ENCODE peak calls at places on chromosome 17, in six cellular contexts. One of them, this sample, is unnamed.

GRCh38 chr17:40963838-40964237 is 2.9 kb downstream of the KRT39 start:
- DNase-seq in mesendoderm: peak; percentile 16
- DNase-seq in H9: no peak
- DNase-seq in neuronal stem cell: no peak
- DNase-seq in H1: no peak
- DNase-seq in mesenchymal stem cell: peak; percentile 20
- DNase-seq in this sample: no peak

GRCh38 chr17:31115168-31115567 is 20.4 kb downstream of the NF1 start:
- DNase-seq in mesendoderm: no peak
- DNase-seq in H9: no peak
- DNase-seq in neuronal stem cell: no peak
- DNase-seq in H1: no peak
- DNase-seq in mesenchymal stem cell: peak; percentile 9
- DNase-seq in this sample: no peak

GRCh38 chr17:20278805-20279204 is 188.5 kb downstream of the LGALS9B start:
- DNase-seq in mesendoderm: peak; percentile 25
- DNase-seq in H9: no peak
- DNase-seq in neuronal stem cell: no peak
- DNase-seq in H1: no peak
- DNase-seq in mesenchymal stem cell: no peak
- DNase-seq in this sample: no peak

GRCh38 chr17:81961087-81961514 is at the start of gene NOTUM:
- DNase-seq in mesendoderm: peak; percentile 75
- DNase-seq in H9: no peak
- DNase-seq in neuronal stem cell: no peak
- DNase-seq in H1: peak; percentile 70
- DNase-seq in mesenchymal stem cell: peak; percentile 50
- DNase-seq in this sample: peak; percentile 12

GRCh38 chr17:45646288-45646988 is 137.7 kb upstream of the CRHR1 start:
- DNase-seq in mesendoderm: no peak
- DNase-seq in H9: peak; percentile 30
- DNase-seq in neuronal stem cell: no peak
- DNase-seq in H1: no peak
- DNase-seq in mesenchymal stem cell: no peak
- DNase-seq in this sample: no peak

GRCh38 chr17:31095239-31096105 is 695 bp downstream of the NF1 start:
- DNase-seq in mesendoderm: peak; percentile 89
- DNase-seq in H9: peak; percentile 94
- DNase-seq in neuronal stem cell: peak; percentile 69
- DNase-seq in H1: peak; percentile 88
- DNase-seq in mesenchymal stem cell: peak; percentile 74
- DNase-seq in this sample: peak; percentile 47

GRCh38 chr17:13522749-13523148 is 79.0 kb downstream of the HS3ST3A1 start:
- DNase-seq in mesendoderm: no peak
- DNase-seq in H9: no peak
- DNase-seq in neuronal stem cell: no peak
- DNase-seq in H1: no peak
- DNase-seq in mesenchymal stem cell: no peak
- DNase-seq in this sample: no peak

GRCh38 chr17:74259667-74260524 is 14.1 kb upstream of the DNAI2 start:
- DNase-seq in mesendoderm: peak; percentile 37
- DNase-seq in H9: peak; percentile 63
- DNase-seq in neuronal stem cell: no peak
- DNase-seq in H1: peak; percentile 56
- DNase-seq in mesenchymal stem cell: no peak
- DNase-seq in this sample: no peak

GRCh38 chr17:37259030-37259735 is 116.6 kb upstream of the C17orf78 start:
- DNase-seq in mesendoderm: no peak
- DNase-seq in H9: no peak
- DNase-seq in neuronal stem cell: no peak
- DNase-seq in H1: no peak
- DNase-seq in mesenchymal stem cell: peak; percentile 6
- DNase-seq in this sample: peak; percentile 76

GRCh38 chr17:40705567-40705966 is 2.0 kb upstream of the KRT24 start:
- DNase-seq in mesendoderm: no peak
- DNase-seq in H9: no peak
- DNase-seq in neuronal stem cell: no peak
- DNase-seq in H1: no peak
- DNase-seq in mesenchymal stem cell: no peak
- DNase-seq in this sample: no peak

GRCh38 chr17:27230996-27231395 is 62.9 kb upstream of the WSB1 start:
- DNase-seq in mesendoderm: no peak
- DNase-seq in H9: no peak
- DNase-seq in neuronal stem cell: no peak
- DNase-seq in H1: no peak
- DNase-seq in mesenchymal stem cell: no peak
- DNase-seq in this sample: no peak

GRCh38 chr17:41308918-41309359 is at the start of gene KRTAP16-1:
- DNase-seq in mesendoderm: no peak
- DNase-seq in H9: no peak
- DNase-seq in neuronal stem cell: no peak
- DNase-seq in H1: no peak
- DNase-seq in mesenchymal stem cell: no peak
- DNase-seq in this sample: no peak

GRCh38 chr17:82686366-82687324 is 11.9 kb downstream of the RAB40B start:
- DNase-seq in mesendoderm: no peak
- DNase-seq in H9: no peak
- DNase-seq in neuronal stem cell: no peak
- DNase-seq in H1: no peak
- DNase-seq in mesenchymal stem cell: no peak
- DNase-seq in this sample: no peak

GRCh38 chr17:47119746-47120520 is 69.2 kb downstream of the CDC27 start:
- DNase-seq in mesendoderm: peak; percentile 14
- DNase-seq in H9: no peak
- DNase-seq in neuronal stem cell: no peak
- DNase-seq in H1: no peak
- DNase-seq in mesenchymal stem cell: peak; percentile 54
- DNase-seq in this sample: peak; percentile 76

GRCh38 chr17:73184133-73184993 is 8.5 kb upstream of the COG1 start:
- DNase-seq in mesendoderm: no peak
- DNase-seq in H9: no peak
- DNase-seq in neuronal stem cell: no peak
- DNase-seq in H1: no peak
- DNase-seq in mesenchymal stem cell: no peak
- DNase-seq in this sample: no peak

GRCh38 chr17:56809820-56810179 is 23.9 kb downstream of the C17orf67 start:
- DNase-seq in mesendoderm: no peak
- DNase-seq in H9: no peak
- DNase-seq in neuronal stem cell: no peak
- DNase-seq in H1: no peak
- DNase-seq in mesenchymal stem cell: no peak
- DNase-seq in this sample: no peak

DNA sequence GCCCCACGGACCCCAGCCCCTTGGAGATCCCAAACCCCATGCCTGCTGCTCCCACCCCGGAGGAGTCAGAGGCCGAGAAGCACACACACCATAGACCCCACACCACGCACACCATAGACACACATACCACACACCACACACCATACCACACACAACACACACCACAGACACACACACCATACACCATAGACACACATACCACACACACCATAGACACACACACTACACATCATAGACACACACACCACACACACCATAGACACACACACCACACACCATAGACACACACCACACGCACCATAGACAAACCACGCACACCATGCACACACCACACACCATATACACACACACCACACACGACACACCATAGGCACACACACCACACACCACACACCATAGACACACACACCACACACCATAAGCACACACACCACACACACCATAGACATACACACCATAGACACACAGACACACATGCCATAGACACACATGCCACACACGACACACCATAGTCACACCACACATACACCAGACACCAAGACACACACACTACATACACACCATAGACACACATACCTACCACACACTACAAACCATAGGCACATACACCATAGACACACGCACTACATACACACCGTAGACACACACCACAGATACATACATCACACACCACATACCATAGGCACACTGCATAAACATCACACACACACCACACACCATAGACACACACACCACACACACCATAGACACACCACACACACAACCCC is 11.3 kb downstream of the TBC1D16 start:
- DNase-seq in mesendoderm: peak; percentile 32
- DNase-seq in H9: no peak
- DNase-seq in neuronal stem cell: no peak
- DNase-seq in H1: no peak
- DNase-seq in mesenchymal stem cell: peak; percentile 13
- DNase-seq in this sample: no peak
- H3K23ac ChIP-seq in mesendoderm: no peak overlapping the region
- H3K23ac ChIP-seq in H9: no peak overlapping the region
- H3K23ac ChIP-seq in neuronal stem cell: peak overlapping the region; percentile 82
- H3K23ac ChIP-seq in H1: peak overlapping the region; percentile 100
- H3K23ac ChIP-seq in mesenchymal stem cell: peak overlapping the region; percentile 53
- H3K23ac ChIP-seq in this sample: peak overlapping the region; percentile 74

DNA sequence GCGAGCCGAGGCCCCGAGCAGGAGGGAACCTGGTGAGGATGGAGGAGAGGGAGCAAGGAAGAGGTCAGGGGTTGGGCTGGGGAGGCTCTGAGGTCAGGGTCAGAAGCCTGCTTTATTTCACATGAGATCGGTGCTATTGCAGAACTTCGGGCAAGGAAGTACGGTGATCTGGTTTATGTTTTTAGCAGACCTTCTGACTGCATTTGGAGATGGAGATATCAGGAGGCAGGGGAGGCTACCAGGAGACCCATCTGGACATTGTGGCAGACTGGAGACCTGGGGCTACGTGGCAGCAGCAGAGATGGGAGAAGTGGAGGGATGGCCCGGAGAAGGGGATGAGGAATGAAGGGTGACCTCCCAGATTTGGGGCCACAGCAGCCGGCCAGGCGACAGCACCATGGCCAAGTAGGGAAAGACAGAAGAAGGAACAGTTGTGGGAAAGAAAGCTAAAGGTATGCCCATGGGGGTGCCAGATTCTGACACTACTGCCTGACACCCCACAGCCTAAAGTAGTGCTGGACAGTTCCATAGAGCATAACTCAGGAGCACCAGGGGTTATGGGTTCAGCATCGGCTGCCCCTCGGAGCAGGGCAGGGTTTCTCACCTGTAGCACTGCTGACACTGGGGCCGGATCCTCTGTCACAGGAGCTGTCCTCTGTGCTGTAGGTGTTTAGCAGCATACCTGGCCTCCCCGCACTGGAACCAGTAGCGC is 7.4 kb downstream of the CACNG4 start:
- DNase-seq in mesendoderm: no peak
- DNase-seq in H9: no peak
- DNase-seq in neuronal stem cell: no peak
- DNase-seq in H1: no peak
- DNase-seq in mesenchymal stem cell: no peak
- DNase-seq in this sample: no peak
- H3K23ac ChIP-seq in mesendoderm: no peak overlapping the region
- H3K23ac ChIP-seq in H9: no peak overlapping the region
- H3K23ac ChIP-seq in neuronal stem cell: no peak overlapping the region
- H3K23ac ChIP-seq in H1: no peak overlapping the region
- H3K23ac ChIP-seq in mesenchymal stem cell: no peak overlapping the region
- H3K23ac ChIP-seq in this sample: no peak overlapping the region

DNA sequence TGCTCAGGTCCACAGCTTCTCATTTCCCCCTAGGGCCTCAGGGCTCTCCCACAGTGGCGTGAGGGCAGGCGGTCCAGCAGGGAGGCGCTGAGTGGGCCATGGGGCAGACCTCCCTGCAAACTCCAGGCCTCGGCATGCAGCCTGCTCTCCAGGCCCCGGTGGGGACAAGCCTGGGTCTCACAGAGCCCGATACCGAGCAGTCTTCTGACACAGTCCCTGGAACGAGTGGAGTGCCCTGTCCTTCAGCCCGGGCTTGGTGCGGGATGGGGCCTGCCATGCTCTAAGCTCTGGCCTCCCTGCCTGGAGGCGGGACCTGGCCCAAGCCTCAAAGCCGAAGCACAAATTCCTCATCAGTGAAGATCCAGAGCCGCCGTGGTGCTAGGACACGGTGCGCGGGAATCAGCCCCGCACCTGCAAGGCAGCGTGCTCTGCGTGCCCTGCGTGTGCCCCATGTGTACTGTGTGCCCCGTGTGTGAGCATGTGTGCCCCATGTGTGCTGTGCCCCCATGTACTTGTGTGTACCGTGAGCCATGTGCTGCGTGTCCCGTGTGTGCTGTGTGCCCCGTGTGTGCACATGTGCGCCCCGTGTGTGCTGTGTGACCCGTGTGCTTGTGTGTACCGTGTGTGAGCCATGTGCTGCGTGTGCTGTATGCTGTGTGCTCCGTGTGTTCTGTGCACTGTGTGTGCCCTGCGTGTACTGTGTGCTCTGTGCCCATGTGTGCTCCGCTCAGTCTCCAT is 56.1 kb downstream of the ENGASE start:
- DNase-seq in mesendoderm: no peak
- DNase-seq in H9: no peak
- DNase-seq in neuronal stem cell: no peak
- DNase-seq in H1: no peak
- DNase-seq in mesenchymal stem cell: no peak
- DNase-seq in this sample: no peak
- H3K23ac ChIP-seq in mesendoderm: no peak overlapping the region
- H3K23ac ChIP-seq in H9: no peak overlapping the region
- H3K23ac ChIP-seq in neuronal stem cell: peak overlapping the region; percentile 95
- H3K23ac ChIP-seq in H1: no peak overlapping the region
- H3K23ac ChIP-seq in mesenchymal stem cell: no peak overlapping the region
- H3K23ac ChIP-seq in this sample: no peak overlapping the region

DNA sequence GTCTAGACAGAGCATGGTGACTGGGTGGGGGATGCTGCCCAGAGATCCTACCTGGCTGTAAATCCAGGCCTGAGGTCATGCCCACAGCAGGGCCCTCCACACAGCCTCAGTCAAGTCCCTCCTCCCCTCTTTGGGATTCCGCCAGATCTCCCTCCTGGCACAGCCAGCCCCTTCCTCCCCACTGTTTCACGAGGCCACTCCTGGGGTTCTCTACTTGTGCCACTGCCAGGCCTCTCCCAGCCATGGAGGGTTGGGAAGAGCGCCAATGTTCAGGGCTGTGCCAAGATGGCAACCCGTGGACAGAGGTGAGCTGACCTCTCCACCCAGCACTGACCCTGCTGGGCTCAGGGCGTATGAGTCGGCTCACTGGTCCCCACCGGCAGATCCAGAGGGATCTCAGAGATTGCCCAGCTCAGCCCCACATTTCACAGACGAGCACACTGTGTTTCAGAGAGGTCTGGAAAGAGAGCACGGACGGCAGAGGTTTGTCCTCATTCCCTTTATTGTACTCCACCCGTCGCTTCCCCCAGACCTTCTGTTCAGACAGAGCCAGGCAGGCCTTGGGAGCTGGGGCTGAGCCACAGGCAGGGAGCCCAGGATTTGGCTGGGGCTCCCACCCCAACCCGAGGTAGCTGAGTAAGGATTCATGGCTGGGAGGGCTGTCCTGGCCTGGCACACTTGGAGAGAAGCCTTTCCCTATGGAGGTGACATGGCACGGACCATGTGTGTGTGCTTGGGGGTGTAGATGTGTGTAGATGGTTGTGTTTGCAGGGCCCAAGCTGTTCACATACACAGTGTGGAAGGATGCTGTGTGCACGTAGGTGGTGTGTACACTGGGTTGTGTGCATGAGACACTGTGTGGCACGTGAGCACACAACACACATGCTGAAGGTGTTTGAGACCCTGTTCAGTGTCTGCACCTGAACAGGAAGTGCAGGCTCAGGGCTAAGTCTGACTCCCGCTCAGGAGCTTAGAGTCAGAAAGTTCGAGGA is 3.6 kb upstream of the CAMKK1 start:
- DNase-seq in mesendoderm: no peak
- DNase-seq in H9: no peak
- DNase-seq in neuronal stem cell: no peak
- DNase-seq in H1: no peak
- DNase-seq in mesenchymal stem cell: no peak
- DNase-seq in this sample: no peak
- H3K23ac ChIP-seq in mesendoderm: no peak overlapping the region
- H3K23ac ChIP-seq in H9: no peak overlapping the region
- H3K23ac ChIP-seq in neuronal stem cell: no peak overlapping the region
- H3K23ac ChIP-seq in H1: no peak overlapping the region
- H3K23ac ChIP-seq in mesenchymal stem cell: no peak overlapping the region
- H3K23ac ChIP-seq in this sample: no peak overlapping the region

GRCh38 chr17:28843810-28844137 is 1.2 kb upstream of the FAM222B start:
- DNase-seq in mesendoderm: no peak
- DNase-seq in H9: no peak
- DNase-seq in neuronal stem cell: no peak
- DNase-seq in H1: no peak
- DNase-seq in mesenchymal stem cell: no peak
- DNase-seq in this sample: no peak
- H3K23ac ChIP-seq in mesendoderm: no peak overlapping the region
- H3K23ac ChIP-seq in H9: no peak overlapping the region
- H3K23ac ChIP-seq in neuronal stem cell: no peak overlapping the region
- H3K23ac ChIP-seq in H1: no peak overlapping the region
- H3K23ac ChIP-seq in mesenchymal stem cell: no peak overlapping the region
- H3K23ac ChIP-seq in this sample: no peak overlapping the region